ENCODE peak calls at places on chromosomes 7 and 10, in five cellular contexts. K is gastrocnemius medialis, E is left ventricle myocardium inferior, S is aorta, L is PC-9. F is an unnamed sample. For H3K4me1, the result is how much of the 10 kb centered on the place peaks cover.

GRCh38 chr10:86160890-86161585 is 205.6 kb downstream of the GRID1 start:
- DNase-seq in K (no peak), E (no peak), S (peak), L (no peak), F (no peak)

GRCh38 chr10:129658673-129659072 is 191.6 kb downstream of the MGMT start:
- DNase-seq in K (no peak), E (no peak), S (no peak), L (no peak), F (no peak)

GRCh38 chr7:112232212-112232978 is 25.9 kb downstream of the ZNF277 start:
- DNase-seq in K (no peak), E (no peak), S (no peak), L (no peak), F (no peak)

GRCh38 chr10:71573562-71574300 is 145.8 kb downstream of the C10orf105 start:
- DNase-seq in K (no peak), E (no peak), S (no peak), L (no peak), F (no peak)

GRCh38 chr7:157310676-157311185 is 26.1 kb upstream of the DNAJB6 start:
- DNase-seq in K (no peak), E (no peak), S (no peak), L (no peak), F (no peak)

GRCh38 chr10:28127881-28128280 is 129.0 kb upstream of the ODAD2 start:
- DNase-seq in K (no peak), E (no peak), S (no peak), L (no peak), F (no peak)

GRCh38 chr7:74059681-74060588 is 23.7 kb upstream of the LIMK1 start:
- DNase-seq in K (peak), E (no peak), S (peak), L (peak), F (no peak)

GRCh38 chr10:77350711-77351119 is 286.9 kb downstream of the KCNMA1 start:
- DNase-seq in K (peak), E (no peak), S (peak), L (peak), F (peak)

GRCh38 chr7:151381333-151382078 is 28.3 kb downstream of the WDR86 start:
- DNase-seq in K (no peak), E (no peak), S (no peak), L (no peak), F (no peak)

GRCh38 chr7:106346678-106347217 is 62.0 kb upstream of the NAMPT start:
- DNase-seq in K (no peak), E (no peak), S (no peak), L (peak), F (no peak)

GRCh38 chr10:13337827-13338196 is 10.3 kb downstream of the SEPHS1 start:
- DNase-seq in K (no peak), E (no peak), S (peak), L (no peak), F (no peak)

GRCh38 chr7:106730021-106730420 is 69.1 kb upstream of the CCDC71L start:
- DNase-seq in K (no peak), E (no peak), S (no peak), L (peak), F (no peak)

GRCh38 chr7:20964214-20964613 is 177.5 kb upstream of the SP8 start:
- DNase-seq in K (no peak), E (no peak), S (no peak), L (no peak), F (no peak)

DNA sequence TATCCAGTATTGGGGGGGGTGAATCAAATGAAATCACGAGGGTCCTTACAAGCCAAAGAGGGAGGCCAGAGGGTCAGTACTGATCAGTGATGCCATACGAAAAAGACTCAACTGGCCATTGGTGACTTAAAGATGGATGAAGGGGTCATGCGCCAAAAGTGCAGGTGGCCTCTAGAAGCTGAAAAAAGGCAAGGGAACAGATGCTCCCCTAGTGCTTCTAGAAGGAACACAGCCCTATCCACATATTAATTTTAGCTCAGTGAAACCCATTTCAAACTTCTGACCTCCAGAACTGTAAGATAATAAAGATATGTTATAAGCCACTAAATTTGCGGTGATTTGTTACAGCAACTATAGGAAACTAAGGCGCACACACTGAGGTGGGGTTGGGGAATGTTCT is 62.5 kb downstream of the ABI1 start:
- DNase-seq in K (no peak), E (no peak), S (no peak), L (no peak), F (no peak)
- H3K4me1 ChIP-seq in K (under half), E (half or more), S (under half), L (under half), F (under half)

DNA sequence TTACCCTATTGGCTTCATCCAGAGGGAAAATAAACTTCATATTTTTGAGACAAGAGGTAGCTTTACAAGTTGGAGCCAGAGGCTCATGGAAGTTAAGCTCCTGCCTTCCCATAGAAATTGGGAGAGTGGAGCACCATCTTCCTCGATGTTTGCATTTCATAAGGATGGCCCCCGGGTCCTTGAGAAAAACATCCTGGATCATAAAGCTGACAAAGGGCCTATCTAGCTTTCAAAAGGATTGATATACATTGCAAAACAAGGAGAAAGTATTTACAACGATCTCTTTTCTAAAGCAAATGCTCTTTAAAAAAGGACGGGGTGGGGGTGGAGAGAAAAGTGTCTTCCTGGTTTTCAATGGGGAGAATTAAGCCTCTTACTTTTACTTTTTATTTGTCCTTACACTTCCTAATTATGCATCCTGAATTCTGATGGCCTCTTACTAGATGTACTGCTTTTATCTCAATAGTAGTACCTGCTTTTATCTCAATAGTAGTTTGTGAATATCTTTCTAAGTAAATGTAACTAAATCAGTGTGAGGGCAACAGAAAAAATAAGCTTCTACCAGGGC is 65.6 kb downstream of the PTPRZ1 start:
- DNase-seq in K (no peak), E (no peak), S (no peak), L (no peak), F (no peak)
- H3K4me1 ChIP-seq in K (under half), E (under half), S (under half), L (under half), F (under half)

GRCh38 chr10:44997105-44997748 is 3.5 kb upstream of the ZNF22 start:
- DNase-seq in K (no peak), E (no peak), S (no peak), L (no peak), F (no peak)
- H3K4me1 ChIP-seq in K (half or more), E (half or more), S (under half), L (half or more), F (under half)

DNA sequence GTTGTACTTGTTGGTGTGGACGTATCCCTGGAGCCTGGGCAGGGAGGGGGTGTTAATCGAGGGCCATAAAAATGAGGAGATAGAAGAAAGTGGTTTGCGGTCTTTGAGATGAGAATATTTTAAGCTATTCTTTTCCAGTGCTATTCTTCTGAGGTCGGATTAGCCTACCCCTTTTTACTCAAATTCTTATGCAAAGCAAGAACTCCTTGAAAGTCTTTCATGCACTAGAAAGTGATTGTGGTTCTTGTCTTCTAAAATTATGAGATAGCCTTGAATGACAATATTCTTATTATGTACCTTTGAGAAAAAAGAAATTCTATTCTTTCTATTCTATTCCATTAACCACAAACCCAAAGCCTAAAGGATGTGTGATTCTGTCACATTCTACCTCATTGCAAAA is 201.3 kb upstream of the SEMA3C start:
- DNase-seq in K (no peak), E (no peak), S (no peak), L (no peak), F (no peak)
- H3K4me1 ChIP-seq in K (under half), E (under half), S (under half), L (under half), F (under half)

DNA sequence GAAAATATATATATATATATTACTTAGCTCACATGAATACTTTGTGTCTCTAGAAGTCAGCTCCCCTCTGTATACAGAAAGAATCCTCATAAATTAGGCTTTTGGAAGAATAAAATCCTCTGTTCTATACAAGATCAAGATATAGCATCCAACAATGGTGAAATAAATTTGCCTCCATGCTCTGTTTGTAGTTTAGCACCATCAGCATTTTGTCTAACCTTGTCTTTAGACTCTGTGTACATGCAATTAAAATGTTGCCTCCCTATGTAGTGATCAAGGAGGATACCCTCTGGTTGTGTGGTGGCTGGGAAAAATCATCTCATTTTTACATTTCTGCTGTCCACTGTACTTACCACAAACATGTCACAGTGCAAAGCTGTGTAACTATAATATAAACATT is 189.7 kb downstream of the C7orf25 start:
- DNase-seq in K (no peak), E (no peak), S (no peak), L (no peak), F (no peak)
- H3K4me1 ChIP-seq in K (under half), E (under half), S (under half), L (under half), F (under half)

GRCh38 chr10:44959243-44960097 is at the start of gene RASSF4:
- DNase-seq in K (peak), E (peak), S (peak), L (peak), F (peak)
- H3K4me1 ChIP-seq in K (half or more), E (half or more), S (under half), L (under half), F (under half)

GRCh38 chr7:92813390-92814024 is 22.9 kb downstream of the CDK6 start:
- DNase-seq in K (no peak), E (no peak), S (no peak), L (no peak), F (no peak)
- H3K4me1 ChIP-seq in K (under half), E (half or more), S (under half), L (under half), F (under half)

DNA sequence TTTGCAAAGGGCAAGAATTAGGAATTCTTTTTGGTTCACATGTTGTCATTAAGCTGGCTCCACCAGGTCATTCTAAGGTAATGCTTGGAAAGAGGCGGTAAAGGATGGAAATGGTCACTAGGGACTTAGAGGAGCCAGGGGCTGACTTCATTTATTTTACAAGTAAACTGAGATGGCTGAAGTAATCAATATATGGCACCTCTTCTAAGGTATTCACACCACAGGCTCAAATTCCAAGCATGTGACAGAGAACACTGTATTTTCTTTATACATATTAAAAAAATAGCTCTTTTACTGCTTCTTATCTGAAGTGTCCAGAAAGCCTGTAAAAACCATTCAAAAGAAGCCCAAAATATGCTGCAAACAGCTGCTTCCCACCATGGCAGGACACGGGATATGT is 239.0 kb downstream of the GLI3 start:
- DNase-seq in K (no peak), E (no peak), S (no peak), L (no peak), F (no peak)
- H3K4me1 ChIP-seq in K (under half), E (under half), S (under half), L (under half), F (under half)

GRCh38 chr7:50153141-50153540 is 60.1 kb upstream of the ZPBP start:
- DNase-seq in K (no peak), E (no peak), S (no peak), L (no peak), F (no peak)
- H3K4me1 ChIP-seq in K (under half), E (under half), S (under half), L (under half), F (under half)